ENCODE peak calls at places on chromosomes 11 and 22, in seven cellular contexts. F, Z, T, Q, P, R and X are unnamed samples.
A peak's percentile ranks its signal among the peaks of the same experiment; 100 is the strongest.

GRCh38 chr22:29216011-29216872 is 10.5 kb downstream of the EMID1 start:
- DNase-seq in F (peak; percentile 51), P (no peak), R (no peak), Q (no peak), Z (no peak), T (no peak), X (no peak)

GRCh38 chr11:116931206-116931953 is 94.0 kb upstream of the APOA1 start:
- DNase-seq in F (no peak), Q (peak; percentile 13), P (peak; percentile 56), T (no peak), Z (no peak), R (no peak), X (no peak)

GRCh38 chr22:31538815-31539214 is 42.5 kb downstream of the SFI1 start:
- DNase-seq in Q (no peak), P (no peak), T (no peak), Z (no peak), F (no peak), R (no peak), X (no peak)

GRCh38 chr22:48250937-48251530 is 1488.6 kb downstream of the TBC1D22A start:
- DNase-seq in F (no peak), Z (no peak), R (no peak), T (no peak), Q (no peak), P (no peak), X (no peak)

GRCh38 chr22:49321477-49322055 is 506.1 kb downstream of the BRD1 start:
- DNase-seq in R (no peak), P (no peak), T (no peak), Q (no peak), F (peak; percentile 57), Z (no peak), X (no peak)

GRCh38 chr11:96341237-96342130 is 1.5 kb downstream of the MAML2 start:
- DNase-seq in F (peak; percentile 86), P (peak; percentile 9), Z (no peak), R (peak; percentile 51), T (no peak), Q (peak; percentile 70), X (no peak)

GRCh38 chr11:109668973-109669634 is 247.1 kb downstream of the C11orf87 start:
- DNase-seq in F (no peak), Z (no peak), P (no peak), Q (no peak), R (no peak), T (no peak), X (no peak)

GRCh38 chr22:50739894-50740293 is 1.9 kb downstream of the ACR start:
- DNase-seq in R (no peak), T (no peak), P (no peak), F (peak; percentile 38), Q (no peak), Z (no peak), X (no peak)

GRCh38 chr22:46619830-46620501 is at the start of gene GRAMD4:
- DNase-seq in Q (no peak), R (no peak), Z (no peak), P (no peak), T (no peak), F (no peak), X (no peak)

GRCh38 chr11:26839911-26840705 is 118.2 kb upstream of the SLC5A12 start:
- DNase-seq in P (no peak), T (no peak), F (no peak), Q (no peak), Z (no peak), R (no peak), X (no peak)

GRCh38 chr11:13287681-13288080 is 10.1 kb downstream of the BMAL1 start:
- DNase-seq in P (no peak), T (no peak), F (no peak), Q (no peak), Z (no peak), R (no peak), X (no peak)

GRCh38 chr11:45252134-45252856 is 33.8 kb downstream of the SYT13 start:
- DNase-seq in R (peak; percentile 20), T (peak; percentile 70), F (no peak), Q (peak; percentile 19), Z (no peak), P (peak; percentile 69), X (no peak)

GRCh38 chr11:8709002-8709672 is 26.5 kb downstream of the RPL27A start:
- DNase-seq in Z (no peak), T (no peak), R (peak; percentile 57), P (no peak), F (peak; percentile 96), Q (peak; percentile 87), X (no peak)

GRCh38 chr22:42171417-42171816 is 40.8 kb upstream of the CYP2D6 start:
- DNase-seq in R (no peak), P (no peak), Z (no peak), F (no peak), Q (no peak), T (no peak), X (no peak)

GRCh38 chr22:49244466-49245420 is 582.9 kb downstream of the BRD1 start:
- DNase-seq in Z (no peak), F (peak; percentile 43), T (no peak), R (no peak), Q (no peak), P (no peak), X (no peak)

GRCh38 chr11:97428247-97428646 is 1038.4 kb downstream of the JRKL start:
- DNase-seq in T (no peak), Z (no peak), P (no peak), R (no peak), F (no peak), Q (no peak), X (no peak)

GRCh38 chr11:45859661-45860140 is 12.4 kb downstream of the CRY2 start:
- DNase-seq in Q (peak; percentile 99), Z (no peak), R (peak; percentile 99), F (peak; percentile 97), P (no peak), T (peak; percentile 66), X (no peak)

DNA sequence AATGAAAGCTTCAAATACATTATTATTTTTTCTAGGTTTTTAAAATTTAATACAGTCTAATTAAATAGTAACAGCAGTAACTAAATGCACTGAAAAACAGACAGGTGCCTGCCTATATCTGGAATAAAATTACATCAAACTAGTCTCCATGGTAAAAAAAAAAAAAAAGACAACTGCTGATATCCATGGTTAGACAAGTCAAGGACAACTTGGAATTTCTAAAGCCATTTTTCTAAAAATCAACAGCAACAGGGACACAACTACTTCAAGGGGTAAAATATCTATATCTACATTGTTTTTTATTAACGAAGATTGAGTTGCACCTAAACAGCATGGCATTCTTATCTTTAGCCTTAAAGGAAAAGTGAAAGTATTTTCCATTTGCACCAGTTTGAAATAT is 74.7 kb upstream of the VPREB1 start:
- DNase-seq in R (no peak), F (no peak), P (no peak), T (no peak), Z (no peak), Q (no peak), X (no peak)
- H3K4me3 ChIP-seq in R (no peak overlapping the region), F (no peak overlapping the region), P (no peak overlapping the region), T (no peak overlapping the region), Z (no peak overlapping the region), Q (no peak overlapping the region), X (no peak overlapping the region)

DNA sequence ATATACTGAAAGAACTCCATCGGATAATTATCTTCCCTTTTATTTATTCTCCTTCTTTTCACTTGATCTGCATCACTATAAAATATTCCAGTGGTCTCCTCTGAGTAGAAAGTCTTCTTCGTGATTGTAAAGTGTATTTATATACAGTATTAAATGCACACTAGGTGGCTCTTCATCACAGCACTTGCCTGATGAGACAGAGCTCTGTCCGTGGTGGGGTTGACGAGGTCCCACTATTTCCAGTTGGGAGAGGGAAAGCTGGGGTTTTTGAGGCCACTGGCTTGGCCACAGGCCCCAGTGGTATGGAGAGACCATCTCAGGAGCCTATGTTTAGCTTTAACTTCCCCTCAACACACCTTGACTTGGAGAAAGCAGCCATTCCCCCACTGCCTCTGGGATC is 31.6 kb upstream of the ZBTB16 start:
- DNase-seq in P (no peak), Q (peak; percentile 31), Z (no peak), R (no peak), T (no peak), F (no peak), X (no peak)
- TF ChIP-seq CTCF in P (no peak), Q (peak; percentile 10), Z (no peak), R (peak; percentile 23), T (peak; percentile 18), F (peak; percentile 10), X (no peak)

GRCh38 chr22:33897621-33897910 is 22.7 kb downstream of the LARGE1 start:
- DNase-seq in F (no peak), P (no peak), Q (no peak), Z (no peak), T (no peak), R (no peak), X (no peak)

GRCh38 chr22:33895444-33895843 is 24.8 kb downstream of the LARGE1 start:
- DNase-seq in F (no peak), T (no peak), Q (no peak), Z (no peak), R (no peak), P (no peak), X (no peak)

GRCh38 chr22:33894515-33894914 is 25.8 kb downstream of the LARGE1 start:
- DNase-seq in Z (no peak), Q (no peak), T (no peak), F (no peak), R (no peak), P (peak; percentile 3), X (no peak)

GRCh38 chr22:33896801-33897620 is 23.3 kb downstream of the LARGE1 start:
- DNase-seq in Q (no peak), P (no peak), R (peak; percentile 49), Z (no peak), F (no peak), T (peak; percentile 25), X (peak; percentile 60)

DNA sequence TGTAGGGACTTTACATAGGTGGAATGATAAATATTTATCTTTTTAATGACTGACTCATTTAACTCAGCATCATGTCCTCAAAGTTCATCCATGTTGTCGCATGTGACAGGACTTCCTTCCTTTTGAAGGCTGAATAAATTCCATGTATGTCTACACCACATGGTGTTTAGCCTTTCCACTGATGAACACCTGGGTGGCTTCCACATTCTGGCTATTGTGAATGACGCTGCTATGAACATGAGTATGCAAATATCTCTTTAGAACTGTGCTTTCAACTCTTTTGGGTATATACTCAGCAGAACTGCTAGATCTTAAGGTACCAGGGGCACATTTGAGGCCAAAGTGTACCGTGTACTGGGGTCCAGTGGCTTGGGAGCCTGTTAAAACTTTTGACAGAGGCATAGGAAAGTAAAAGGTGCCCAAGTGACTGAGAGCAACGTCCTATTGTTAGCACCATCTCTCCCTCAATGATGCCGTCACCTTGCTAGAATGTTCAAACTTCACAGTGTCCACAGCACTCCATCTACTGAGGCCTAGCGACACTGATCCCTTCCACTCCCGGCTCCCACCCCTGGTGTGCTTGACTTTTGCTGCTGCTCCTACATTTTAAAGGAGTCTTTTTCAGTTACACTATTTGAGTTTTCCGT is 24.0 kb downstream of the LARGE1 start:
- DNase-seq in Z (no peak), Q (no peak), P (no peak), F (no peak), T (no peak), R (no peak), X (peak; percentile 49)
- H3K4me3 ChIP-seq in Z (no peak overlapping the region), Q (no peak overlapping the region), P (no peak overlapping the region), F (no peak overlapping the region), T (no peak overlapping the region), R (no peak overlapping the region), X (peak overlapping the region; percentile 39)

GRCh38 chr11:103448966-103449365 is 339.7 kb downstream of the DYNC2H1 start:
- DNase-seq in F (no peak), Q (no peak), P (no peak), Z (no peak), T (no peak), R (no peak), X (no peak)

GRCh38 chr11:103453901-103454300 is 344.7 kb downstream of the DYNC2H1 start:
- DNase-seq in Q (no peak), R (no peak), T (no peak), F (no peak), Z (no peak), P (no peak), X (no peak)

GRCh38 chr11:103450241-103450640 is 341.0 kb downstream of the DYNC2H1 start:
- DNase-seq in T (no peak), Q (peak; percentile 73), P (no peak), R (peak; percentile 26), Z (no peak), F (no peak), X (no peak)
- TF ChIP-seq CTCF in T (no peak), Q (no peak), P (no peak), R (no peak), Z (no peak), F (no peak), X (no peak)